ENCODE peak calls at places on chromosomes 7 and 10, in ten cellular contexts. X is aorta; K is ACHN; T is T1000; J is CD8-positive, alpha-beta memory T cell; F is GM04503; U is GM23248; L is M059J; W is HuH-7.5; S is GOT3. O is an unnamed sample.

GRCh38 chr10:201328-201771 is 66.1 kb downstream of the ZMYND11 start:
- DNase-seq in T (no peak), W (no peak), K (peak; percentile 36), X (no peak), S (no peak), J (no peak), U (peak; percentile 83), L (peak; percentile 34), F (no peak), O (no peak)

GRCh38 chr10:8602821-8603220 is 548.3 kb downstream of the GATA3 start:
- DNase-seq in F (no peak), U (no peak), J (no peak), K (no peak), T (no peak), L (no peak), X (no peak), S (no peak), W (no peak), O (no peak)

GRCh38 chr10:73863039-73863817 is 11.1 kb downstream of the CAMK2G start:
- DNase-seq in U (no peak), W (no peak), K (no peak), F (no peak), X (no peak), L (no peak), J (no peak), S (no peak), T (no peak), O (no peak)

GRCh38 chr10:22570733-22571430 is 143.5 kb downstream of the PIP4K2A start:
- DNase-seq in F (no peak), J (no peak), T (no peak), U (no peak), L (no peak), W (no peak), X (no peak), S (no peak), K (no peak), O (no peak)

GRCh38 chr7:126715076-126715475 is 537.7 kb downstream of the GRM8 start:
- DNase-seq in L (no peak), U (no peak), J (no peak), S (no peak), X (no peak), F (no peak), T (no peak), K (no peak), W (no peak), O (no peak)

GRCh38 chr10:77984986-77985385 is 44.3 kb downstream of the POLR3A start:
- DNase-seq in F (no peak), K (no peak), S (no peak), U (no peak), W (no peak), J (no peak), X (no peak), T (no peak), L (no peak), O (no peak)

GRCh38 chr7:28933874-28934265 is 24.3 kb downstream of the TRIL start:
- DNase-seq in T (no peak), K (no peak), J (no peak), U (no peak), X (no peak), L (no peak), S (no peak), W (no peak), F (no peak), O (no peak)

GRCh38 chr7:76048668-76048988 is 722 bp downstream of the MDH2 start:
- DNase-seq in T (no peak), L (no peak), W (no peak), U (no peak), S (no peak), X (no peak), J (no peak), K (no peak), F (no peak), O (peak; percentile 32)

GRCh38 chr10:11930342-11930978 is 107.3 kb downstream of the PROSER2 start:
- DNase-seq in J (no peak), W (no peak), L (no peak), S (no peak), K (no peak), X (no peak), F (no peak), U (no peak), T (no peak), O (no peak)

GRCh38 chr10:5434017-5434753 is 21.8 kb downstream of the NET1 start:
- DNase-seq in X (no peak), W (no peak), S (no peak), L (peak; percentile 66), F (peak; percentile 61), T (no peak), J (no peak), U (peak; percentile 82), K (peak; percentile 67), O (peak; percentile 66)

GRCh38 chr10:84204122-84204521 is 9.8 kb downstream of the CDHR1 start:
- DNase-seq in W (no peak), K (peak; percentile 54), X (no peak), F (no peak), J (no peak), S (no peak), U (peak; percentile 18), T (no peak), L (no peak), O (no peak)